ENCODE peak calls at places on chromosomes 11 and 22, in ten cellular contexts. One of them, this sample, is unnamed.

GRCh38 chr11:119567667-119568582 is 145.0 kb upstream of the THY1 start:
- DNase-seq in HepG2: no peak
- DNase-seq in endodermal cell: peak
- DNase-seq in heart left ventricle: no peak
- DNase-seq in colonic mucosa: no peak
- DNase-seq in mesenchymal stem cell: peak
- DNase-seq in H1: no peak
- DNase-seq in psoas muscle: no peak
- DNase-seq in CD4-positive, alpha-beta memory T cell: no peak
- DNase-seq in GM23338: peak
- DNase-seq in this sample: no peak

GRCh38 chr11:7512525-7513209 is 1.1 kb upstream of the PPFIBP2 start:
- DNase-seq in GM23338: peak
- DNase-seq in endodermal cell: peak
- DNase-seq in CD4-positive, alpha-beta memory T cell: no peak
- DNase-seq in mesenchymal stem cell: peak
- DNase-seq in heart left ventricle: peak
- DNase-seq in HepG2: peak
- DNase-seq in colonic mucosa: peak
- DNase-seq in H1: no peak
- DNase-seq in psoas muscle: peak
- DNase-seq in this sample: peak

GRCh38 chr22:44159230-44159629 is 21.5 kb upstream of the PARVG start:
- DNase-seq in H1: no peak
- DNase-seq in mesenchymal stem cell: no peak
- DNase-seq in heart left ventricle: no peak
- DNase-seq in psoas muscle: no peak
- DNase-seq in GM23338: no peak
- DNase-seq in endodermal cell: no peak
- DNase-seq in HepG2: no peak
- DNase-seq in CD4-positive, alpha-beta memory T cell: no peak
- DNase-seq in colonic mucosa: no peak
- DNase-seq in this sample: no peak

GRCh38 chr22:29093501-29093921 is 20.7 kb downstream of the KREMEN1 start:
- DNase-seq in CD4-positive, alpha-beta memory T cell: no peak
- DNase-seq in heart left ventricle: no peak
- DNase-seq in GM23338: no peak
- DNase-seq in HepG2: no peak
- DNase-seq in mesenchymal stem cell: peak
- DNase-seq in psoas muscle: peak
- DNase-seq in colonic mucosa: no peak
- DNase-seq in H1: no peak
- DNase-seq in endodermal cell: no peak
- DNase-seq in this sample: no peak

GRCh38 chr11:65440831-65441499 is 18.4 kb downstream of the NEAT1 start:
- DNase-seq in HepG2: no peak
- DNase-seq in psoas muscle: no peak
- DNase-seq in H1: no peak
- DNase-seq in endodermal cell: no peak
- DNase-seq in CD4-positive, alpha-beta memory T cell: no peak
- DNase-seq in mesenchymal stem cell: peak
- DNase-seq in GM23338: no peak
- DNase-seq in heart left ventricle: no peak
- DNase-seq in colonic mucosa: no peak
- DNase-seq in this sample: no peak

GRCh38 chr11:76769071-76769560 is 14.0 kb upstream of the TSKU start:
- DNase-seq in H1: no peak
- DNase-seq in HepG2: no peak
- DNase-seq in endodermal cell: peak
- DNase-seq in GM23338: no peak
- DNase-seq in psoas muscle: no peak
- DNase-seq in CD4-positive, alpha-beta memory T cell: no peak
- DNase-seq in mesenchymal stem cell: peak
- DNase-seq in colonic mucosa: peak
- DNase-seq in heart left ventricle: no peak
- DNase-seq in this sample: no peak

GRCh38 chr11:21037836-21038235 is 368.4 kb downstream of the NELL1 start:
- DNase-seq in GM23338: no peak
- DNase-seq in heart left ventricle: no peak
- DNase-seq in CD4-positive, alpha-beta memory T cell: no peak
- DNase-seq in H1: no peak
- DNase-seq in HepG2: no peak
- DNase-seq in endodermal cell: no peak
- DNase-seq in colonic mucosa: no peak
- DNase-seq in psoas muscle: no peak
- DNase-seq in mesenchymal stem cell: no peak
- DNase-seq in this sample: no peak

GRCh38 chr11:63764201-63764711 is 4.3 kb downstream of the ZFTA start:
- DNase-seq in heart left ventricle: no peak
- DNase-seq in endodermal cell: no peak
- DNase-seq in colonic mucosa: no peak
- DNase-seq in HepG2: no peak
- DNase-seq in GM23338: no peak
- DNase-seq in psoas muscle: peak
- DNase-seq in CD4-positive, alpha-beta memory T cell: no peak
- DNase-seq in H1: no peak
- DNase-seq in mesenchymal stem cell: no peak
- DNase-seq in this sample: no peak

GRCh38 chr11:65884716-65885092 is 3.6 kb downstream of the FIBP start:
- DNase-seq in HepG2: peak
- DNase-seq in mesenchymal stem cell: peak
- DNase-seq in H1: no peak
- DNase-seq in GM23338: peak
- DNase-seq in psoas muscle: peak
- DNase-seq in endodermal cell: peak
- DNase-seq in heart left ventricle: peak
- DNase-seq in CD4-positive, alpha-beta memory T cell: peak
- DNase-seq in colonic mucosa: peak
- DNase-seq in this sample: peak

GRCh38 chr22:41557401-41558240 is 3.2 kb upstream of the CSDC2 start:
- DNase-seq in HepG2: peak
- DNase-seq in mesenchymal stem cell: peak
- DNase-seq in endodermal cell: peak
- DNase-seq in psoas muscle: no peak
- DNase-seq in H1: no peak
- DNase-seq in heart left ventricle: peak
- DNase-seq in colonic mucosa: peak
- DNase-seq in CD4-positive, alpha-beta memory T cell: no peak
- DNase-seq in GM23338: peak
- DNase-seq in this sample: peak

GRCh38 chr22:41561788-41562187 is 978 bp downstream of the CSDC2 start:
- DNase-seq in GM23338: no peak
- DNase-seq in mesenchymal stem cell: no peak
- DNase-seq in HepG2: no peak
- DNase-seq in endodermal cell: peak
- DNase-seq in colonic mucosa: no peak
- DNase-seq in psoas muscle: no peak
- DNase-seq in H1: no peak
- DNase-seq in heart left ventricle: peak
- DNase-seq in CD4-positive, alpha-beta memory T cell: no peak
- DNase-seq in this sample: no peak

GRCh38 chr22:41561335-41561734 is 525 bp downstream of the CSDC2 start:
- DNase-seq in HepG2: no peak
- DNase-seq in psoas muscle: no peak
- DNase-seq in mesenchymal stem cell: no peak
- DNase-seq in H1: no peak
- DNase-seq in GM23338: peak
- DNase-seq in endodermal cell: peak
- DNase-seq in colonic mucosa: no peak
- DNase-seq in heart left ventricle: peak
- DNase-seq in CD4-positive, alpha-beta memory T cell: no peak
- DNase-seq in this sample: peak

GRCh38 chr22:41562461-41562860 is 1.7 kb downstream of the CSDC2 start:
- DNase-seq in HepG2: no peak
- DNase-seq in psoas muscle: no peak
- DNase-seq in GM23338: no peak
- DNase-seq in colonic mucosa: no peak
- DNase-seq in heart left ventricle: no peak
- DNase-seq in CD4-positive, alpha-beta memory T cell: no peak
- DNase-seq in endodermal cell: peak
- DNase-seq in mesenchymal stem cell: no peak
- DNase-seq in H1: no peak
- DNase-seq in this sample: peak

DNA sequence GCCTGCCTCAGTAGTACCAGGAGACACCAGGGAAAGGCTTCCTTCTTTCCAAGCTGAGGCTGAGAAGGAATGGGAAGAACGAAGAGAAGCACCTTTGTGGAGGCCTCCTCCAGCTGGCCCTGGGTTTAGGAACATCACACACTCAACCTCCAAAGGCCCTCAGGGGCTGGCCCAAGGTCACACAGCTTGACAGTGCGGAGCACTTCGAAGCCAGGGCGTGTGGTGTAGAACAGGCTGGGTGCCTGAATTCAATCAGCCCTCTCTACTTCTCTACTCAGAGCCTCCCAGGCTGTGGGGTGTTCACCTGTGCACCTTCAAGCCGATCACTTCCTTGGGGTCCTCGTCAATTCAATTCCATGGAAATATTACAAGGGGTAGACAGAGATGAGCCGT is 719 bp upstream of the CSDC2 start:
- DNase-seq in heart left ventricle: no peak
- DNase-seq in H1: no peak
- DNase-seq in GM23338: no peak
- DNase-seq in CD4-positive, alpha-beta memory T cell: no peak
- DNase-seq in colonic mucosa: no peak
- DNase-seq in endodermal cell: no peak
- DNase-seq in psoas muscle: no peak
- DNase-seq in mesenchymal stem cell: no peak
- DNase-seq in HepG2: no peak
- DNase-seq in this sample: no peak
- H3K4me3 ChIP-seq in heart left ventricle: peak
- H3K4me3 ChIP-seq in H1: no peak
- H3K4me3 ChIP-seq in GM23338: no peak
- H3K4me3 ChIP-seq in CD4-positive, alpha-beta memory T cell: no peak
- H3K4me3 ChIP-seq in colonic mucosa: no peak
- H3K4me3 ChIP-seq in endodermal cell: no peak
- H3K4me3 ChIP-seq in psoas muscle: no peak
- H3K4me3 ChIP-seq in mesenchymal stem cell: no peak
- H3K4me3 ChIP-seq in HepG2: peak
- H3K4me3 ChIP-seq in this sample: no peak

GRCh38 chr11:61680622-61681191 is 516 bp downstream of the DAGLA start:
- DNase-seq in psoas muscle: peak
- DNase-seq in HepG2: no peak
- DNase-seq in CD4-positive, alpha-beta memory T cell: no peak
- DNase-seq in mesenchymal stem cell: no peak
- DNase-seq in endodermal cell: peak
- DNase-seq in GM23338: no peak
- DNase-seq in colonic mucosa: no peak
- DNase-seq in H1: no peak
- DNase-seq in heart left ventricle: no peak
- DNase-seq in this sample: no peak
- H3K27ac ChIP-seq in psoas muscle: peak
- H3K27ac ChIP-seq in HepG2: no peak
- H3K27ac ChIP-seq in CD4-positive, alpha-beta memory T cell: no peak
- H3K27ac ChIP-seq in mesenchymal stem cell: no peak
- H3K27ac ChIP-seq in endodermal cell: no peak
- H3K27ac ChIP-seq in GM23338: no peak
- H3K27ac ChIP-seq in colonic mucosa: no peak
- H3K27ac ChIP-seq in H1: no peak
- H3K27ac ChIP-seq in heart left ventricle: no peak
- H3K27ac ChIP-seq in this sample: no peak

GRCh38 chr22:39527481-39527961 is 5.0 kb downstream of the RPS19BP1 start:
- DNase-seq in CD4-positive, alpha-beta memory T cell: no peak
- DNase-seq in endodermal cell: no peak
- DNase-seq in H1: no peak
- DNase-seq in GM23338: peak
- DNase-seq in heart left ventricle: no peak
- DNase-seq in colonic mucosa: peak
- DNase-seq in psoas muscle: peak
- DNase-seq in HepG2: peak
- DNase-seq in mesenchymal stem cell: peak
- DNase-seq in this sample: peak

GRCh38 chr22:39530136-39530535 is 2.4 kb downstream of the RPS19BP1 start:
- DNase-seq in endodermal cell: no peak
- DNase-seq in HepG2: no peak
- DNase-seq in GM23338: no peak
- DNase-seq in colonic mucosa: no peak
- DNase-seq in psoas muscle: no peak
- DNase-seq in mesenchymal stem cell: no peak
- DNase-seq in CD4-positive, alpha-beta memory T cell: no peak
- DNase-seq in H1: no peak
- DNase-seq in heart left ventricle: no peak
- DNase-seq in this sample: no peak

GRCh38 chr22:39528080-39528661 is 4.4 kb downstream of the RPS19BP1 start:
- DNase-seq in GM23338: no peak
- DNase-seq in H1: no peak
- DNase-seq in HepG2: no peak
- DNase-seq in colonic mucosa: no peak
- DNase-seq in psoas muscle: peak
- DNase-seq in endodermal cell: peak
- DNase-seq in heart left ventricle: no peak
- DNase-seq in mesenchymal stem cell: peak
- DNase-seq in CD4-positive, alpha-beta memory T cell: no peak
- DNase-seq in this sample: no peak

GRCh38 chr22:39529487-39529851 is 3.1 kb downstream of the RPS19BP1 start:
- DNase-seq in HepG2: no peak
- DNase-seq in endodermal cell: no peak
- DNase-seq in GM23338: no peak
- DNase-seq in heart left ventricle: no peak
- DNase-seq in CD4-positive, alpha-beta memory T cell: no peak
- DNase-seq in H1: no peak
- DNase-seq in colonic mucosa: peak
- DNase-seq in mesenchymal stem cell: no peak
- DNase-seq in psoas muscle: no peak
- DNase-seq in this sample: no peak

GRCh38 chr22:39528681-39529486 is 3.7 kb downstream of the RPS19BP1 start:
- DNase-seq in CD4-positive, alpha-beta memory T cell: peak
- DNase-seq in mesenchymal stem cell: peak
- DNase-seq in heart left ventricle: peak
- DNase-seq in HepG2: peak
- DNase-seq in GM23338: peak
- DNase-seq in colonic mucosa: peak
- DNase-seq in endodermal cell: peak
- DNase-seq in H1: peak
- DNase-seq in psoas muscle: peak
- DNase-seq in this sample: peak
- H3K4me3 ChIP-seq in CD4-positive, alpha-beta memory T cell: no peak
- H3K4me3 ChIP-seq in mesenchymal stem cell: no peak
- H3K4me3 ChIP-seq in heart left ventricle: no peak
- H3K4me3 ChIP-seq in HepG2: no peak
- H3K4me3 ChIP-seq in GM23338: peak
- H3K4me3 ChIP-seq in colonic mucosa: peak
- H3K4me3 ChIP-seq in endodermal cell: no peak
- H3K4me3 ChIP-seq in H1: no peak
- H3K4me3 ChIP-seq in psoas muscle: peak
- H3K4me3 ChIP-seq in this sample: no peak

GRCh38 chr11:111785076-111785475 is 18.9 kb upstream of the PPP2R1B start:
- DNase-seq in psoas muscle: no peak
- DNase-seq in GM23338: no peak
- DNase-seq in H1: no peak
- DNase-seq in mesenchymal stem cell: no peak
- DNase-seq in heart left ventricle: no peak
- DNase-seq in CD4-positive, alpha-beta memory T cell: no peak
- DNase-seq in HepG2: no peak
- DNase-seq in endodermal cell: peak
- DNase-seq in colonic mucosa: no peak
- DNase-seq in this sample: no peak
- H3K27ac ChIP-seq in psoas muscle: peak
- H3K27ac ChIP-seq in GM23338: no peak
- H3K27ac ChIP-seq in H1: no peak
- H3K27ac ChIP-seq in mesenchymal stem cell: no peak
- H3K27ac ChIP-seq in heart left ventricle: peak
- H3K27ac ChIP-seq in CD4-positive, alpha-beta memory T cell: no peak
- H3K27ac ChIP-seq in HepG2: peak
- H3K27ac ChIP-seq in endodermal cell: no peak
- H3K27ac ChIP-seq in colonic mucosa: no peak
- H3K27ac ChIP-seq in this sample: peak